ENCODE peak calls at places on chromosomes 3 and 15, in five cellular contexts. C, M, T, O and K are unnamed samples.

GRCh38 chr3:14803981-14804834 is 14.6 kb upstream of the FGD5 start:
- ATAC-seq in T (peak), C (peak), M (no peak), O (peak), K (peak)

GRCh38 chr3:57275393-57275792 is 17.1 kb downstream of the ASB14 start:
- ATAC-seq in C (no peak), T (no peak), O (no peak), M (no peak), K (no peak)

GRCh38 chr15:57552678-57553334 is 38.9 kb upstream of the MYZAP start:
- ATAC-seq in T (no peak), O (no peak), M (no peak), C (no peak), K (no peak)

GRCh38 chr3:45541326-45542321 is 52.9 kb upstream of the LIMD1 start:
- ATAC-seq in T (no peak), M (no peak), O (peak), C (peak), K (no peak)

GRCh38 chr15:91855684-91856553 is 2.4 kb downstream of the SLCO3A1 start:
- ATAC-seq in T (no peak), O (no peak), C (peak), M (no peak), K (no peak)

GRCh38 chr3:183254816-183255730 is 2.0 kb downstream of the B3GNT5 start:
- ATAC-seq in O (peak), C (peak), T (peak), M (no peak), K (no peak)

GRCh38 chr3:68249265-68249664 is 594.9 kb upstream of the SUCLG2 start:
- ATAC-seq in O (no peak), C (no peak), M (no peak), T (no peak), K (no peak)

GRCh38 chr3:8492744-8493511 is 8.7 kb upstream of the LMCD1 start:
- ATAC-seq in M (no peak), O (no peak), C (no peak), T (no peak), K (no peak)

GRCh38 chr15:52483712-52484111 is 45.0 kb downstream of the MYO5A start:
- ATAC-seq in C (peak), O (peak), M (no peak), T (peak), K (peak)

GRCh38 chr3:186520957-186521842 is 23.0 kb downstream of the CRYGS start:
- ATAC-seq in C (no peak), T (no peak), M (no peak), O (no peak), K (no peak)

GRCh38 chr15:63321462-63321861 is 44.1 kb downstream of the APH1B start:
- ATAC-seq in T (no peak), O (no peak), M (no peak), C (no peak), K (no peak)

GRCh38 chr3:9727041-9727595 is 4.4 kb upstream of the BRPF1 start:
- ATAC-seq in C (no peak), O (no peak), M (peak), T (no peak), K (no peak)

GRCh38 chr3:99925584-99925983 is 107.9 kb downstream of the CMSS1 start:
- ATAC-seq in C (peak), O (peak), M (no peak), T (peak), K (peak)

GRCh38 chr15:39801641-39802309 is 19.1 kb upstream of the FSIP1 start:
- ATAC-seq in O (no peak), C (peak), M (no peak), T (no peak), K (no peak)

GRCh38 chr3:23697416-23697815 is 108.3 kb upstream of the UBE2E1 start:
- ATAC-seq in T (no peak), O (no peak), M (no peak), C (no peak), K (no peak)

GRCh38 chr15:57655809-57656208 is 50.7 kb upstream of the POLR2M start:
- ATAC-seq in C (no peak), T (no peak), O (no peak), M (no peak), K (no peak)

GRCh38 chr15:39597751-39598185 is 16.9 kb downstream of the THBS1 start:
- ATAC-seq in C (no peak), T (no peak), O (no peak), M (no peak), K (no peak)

GRCh38 chr3:72161870-72162617 is 377.1 kb upstream of the PROK2 start:
- ATAC-seq in O (no peak), T (no peak), C (no peak), M (no peak), K (peak)

GRCh38 chr15:36921484-36922091 is 178.8 kb downstream of the MEIS2 start:
- ATAC-seq in C (no peak), T (no peak), O (peak), M (no peak), K (no peak)

GRCh38 chr3:150077581-150078247 is 107.0 kb upstream of the PFN2 start:
- ATAC-seq in M (no peak), T (no peak), O (peak), C (no peak), K (no peak)

GRCh38 chr3:16665282-16665741 is 60.1 kb upstream of the DAZL start:
- ATAC-seq in M (no peak), O (peak), C (no peak), T (no peak), K (no peak)

GRCh38 chr15:63277893-63278505 is 594 bp downstream of the APH1B start:
- ATAC-seq in T (peak), M (no peak), C (peak), O (peak), K (no peak)

GRCh38 chr15:80599359-80599758 is 95.8 kb upstream of the ABHD17C start:
- ATAC-seq in T (no peak), O (no peak), C (no peak), M (no peak), K (no peak)

GRCh38 chr15:51281368-51281967 is 56.9 kb downstream of the CYP19A1 start:
- ATAC-seq in M (no peak), O (peak), T (peak), C (peak), K (peak)

GRCh38 chr3:123658118-123658859 is 73.4 kb upstream of the HACD2 start:
- ATAC-seq in T (peak), M (no peak), O (no peak), C (peak), K (peak)

GRCh38 chr3:160010578-160010977 is 21.9 kb downstream of the IL12A start:
- ATAC-seq in O (no peak), M (no peak), T (no peak), C (no peak), K (no peak)

GRCh38 chr15:81043568-81044301 is 43.0 kb downstream of the TLNRD1 start:
- ATAC-seq in T (no peak), C (no peak), M (no peak), O (no peak), K (no peak)

GRCh38 chr3:101854608-101855304 is 5.4 kb downstream of the NFKBIZ start:
- ATAC-seq in M (no peak), T (no peak), O (no peak), C (peak), K (no peak)

GRCh38 chr3:96266395-96267187 is 547.8 kb upstream of the EPHA6 start:
- ATAC-seq in O (peak), T (peak), C (no peak), M (no peak), K (peak)

GRCh38 chr15:93770788-93771187 is 460.6 kb upstream of the MCTP2 start:
- ATAC-seq in O (no peak), T (no peak), C (no peak), M (no peak), K (no peak)

GRCh38 chr3:50136714-50137405 is 18.3 kb upstream of the SEMA3F start:
- ATAC-seq in M (no peak), T (peak), O (peak), C (no peak), K (no peak)

GRCh38 chr15:81016253-81017068 is 15.7 kb downstream of the TLNRD1 start:
- ATAC-seq in M (no peak), T (peak), O (peak), C (no peak), K (peak)

GRCh38 chr15:72758195-72758594 is 25.4 kb downstream of the ADPGK start:
- ATAC-seq in M (no peak), T (no peak), O (peak), C (peak), K (no peak)

DNA sequence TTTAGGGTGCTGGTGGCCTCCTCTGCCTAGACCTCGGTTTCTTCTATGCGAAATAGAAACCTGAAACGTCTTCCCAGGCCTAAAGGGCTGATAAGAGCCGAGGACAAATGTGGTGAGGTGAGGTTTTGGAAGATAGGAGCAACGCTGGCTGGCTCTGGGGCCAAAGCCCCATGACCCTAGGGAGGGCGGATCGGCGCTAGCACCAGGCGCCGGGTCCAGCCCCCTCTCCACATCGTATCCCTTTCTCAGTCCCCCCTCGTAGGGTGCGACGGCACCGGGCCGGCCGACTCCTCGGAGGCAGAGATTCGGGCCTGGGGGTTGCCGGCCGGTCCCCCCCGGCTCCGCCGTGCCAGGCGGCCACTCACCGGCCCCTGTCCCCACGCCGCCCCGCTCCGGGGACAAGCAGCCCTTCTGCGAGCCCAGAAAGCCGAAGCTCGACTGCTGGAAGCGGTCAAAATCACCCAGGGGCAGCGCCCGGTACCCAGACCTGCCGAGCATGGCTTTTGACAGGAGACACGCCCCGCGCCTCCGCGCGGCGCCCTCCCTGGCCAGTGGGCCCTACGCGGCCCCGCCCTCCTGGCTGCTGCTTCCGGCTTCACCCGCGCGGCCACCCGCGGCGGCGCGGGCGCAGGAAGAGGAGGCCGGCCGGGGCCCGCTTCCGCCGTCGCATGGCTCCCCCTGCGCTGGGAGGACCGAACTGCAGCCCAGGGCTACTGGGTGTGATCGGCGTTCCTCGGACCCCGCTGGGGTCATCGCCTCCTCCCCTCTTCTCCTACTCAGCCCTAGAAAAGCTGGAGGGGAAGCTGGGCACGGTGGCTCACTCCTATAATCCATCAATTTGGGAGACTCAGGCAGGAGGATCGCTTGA is at the start of gene STOML1:
- ATAC-seq in O (peak), C (peak), T (peak), M (peak), K (peak)
- TF ChIP-seq CTCF in O (peak), C (peak), T (peak), M (peak), K (peak)

DNA sequence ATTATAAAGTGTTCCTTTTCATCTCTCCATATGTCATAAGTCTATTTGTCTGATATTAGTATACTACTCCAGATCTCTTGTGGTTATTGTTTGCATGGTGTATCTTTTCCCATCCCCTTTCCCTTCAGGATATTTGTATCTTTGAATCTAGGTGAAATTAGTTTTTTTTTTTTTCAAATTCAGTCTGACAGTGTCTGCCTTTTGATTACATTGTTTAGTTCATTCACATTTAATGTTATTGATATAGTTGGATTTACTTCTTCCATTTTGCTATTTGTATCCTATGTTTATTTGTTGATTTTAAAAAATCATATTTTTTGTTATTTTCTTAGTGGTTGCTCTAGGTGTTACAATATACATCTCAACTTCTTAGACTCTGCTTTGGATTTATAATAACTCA is 283.0 kb downstream of the CHST2 start:
- ATAC-seq in T (no peak), M (no peak), C (no peak), O (no peak), K (no peak)
- TF ChIP-seq CTCF in T (no peak), M (no peak), C (no peak), O (no peak), K (no peak)

GRCh38 chr3:141425523-141426233 is 57.4 kb downstream of the ZBTB38 start:
- ATAC-seq in T (no peak), C (no peak), O (no peak), M (no peak), K (no peak)
- TF ChIP-seq CTCF in T (no peak), C (no peak), O (no peak), M (no peak), K (no peak)

DNA sequence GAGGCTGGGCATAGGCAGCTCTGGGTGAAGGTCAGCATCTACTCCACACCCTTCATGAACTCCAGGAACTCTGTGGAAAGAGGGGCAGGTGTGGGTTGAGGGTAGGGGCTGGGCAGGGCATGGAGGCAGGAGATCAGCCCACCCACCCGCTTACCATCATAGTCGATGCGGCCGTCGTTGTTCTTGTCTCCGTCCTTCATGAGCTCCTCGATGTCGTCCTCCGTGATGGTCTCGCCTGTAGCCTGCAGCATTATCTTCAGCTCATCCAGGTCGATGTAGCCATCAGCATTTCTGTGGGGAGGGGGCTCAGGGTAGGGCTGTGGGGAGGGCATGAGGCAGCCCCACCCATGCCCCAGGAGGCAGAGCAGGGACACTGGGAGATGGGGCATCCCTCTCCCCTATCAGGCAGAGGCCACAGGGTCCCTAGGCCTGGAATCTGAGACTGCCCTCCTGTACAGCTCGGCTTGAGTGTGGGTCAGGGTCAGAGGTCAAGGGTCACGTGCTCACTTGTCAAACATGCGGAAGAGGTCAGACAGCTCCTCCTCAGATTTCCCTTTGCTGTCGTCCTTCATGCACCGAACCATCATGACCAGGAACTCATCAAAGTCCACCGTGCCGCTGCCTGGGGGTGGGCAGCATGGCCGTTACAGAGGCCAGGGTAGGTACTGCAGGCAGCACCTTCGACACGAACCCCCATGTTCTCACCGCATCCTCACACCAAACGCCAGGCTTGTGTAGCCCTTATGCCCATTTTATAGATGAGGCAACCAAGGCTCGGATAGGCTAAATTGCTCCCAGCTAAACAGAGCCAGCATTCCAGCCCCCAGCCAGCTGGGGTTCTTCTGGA is 2.4 kb downstream of the TNNC1 start:
- ATAC-seq in O (no peak), M (no peak), C (no peak), T (no peak), K (no peak)
- TF ChIP-seq CTCF in O (peak), M (no peak), C (no peak), T (no peak), K (no peak)

GRCh38 chr3:112010631-112011030 is 11.9 kb downstream of the TAGLN3 start:
- ATAC-seq in O (no peak), M (no peak), T (no peak), C (no peak), K (no peak)
- TF ChIP-seq CTCF in O (no peak), M (no peak), T (no peak), C (no peak), K (no peak)

GRCh38 chr3:161884830-161885229 is 388.2 kb downstream of the OTOL1 start:
- ATAC-seq in O (no peak), C (no peak), M (no peak), T (no peak), K (no peak)

GRCh38 chr3:161893972-161894371 is 397.4 kb downstream of the OTOL1 start:
- ATAC-seq in C (no peak), M (no peak), T (no peak), O (no peak), K (no peak)

GRCh38 chr3:161890147-161890625 is 393.6 kb downstream of the OTOL1 start:
- ATAC-seq in O (no peak), C (peak), T (no peak), M (no peak), K (no peak)
- TF ChIP-seq CTCF in O (no peak), C (no peak), T (no peak), M (no peak), K (no peak)

GRCh38 chr3:151421956-151422355 is 37.4 kb upstream of the P2RY12 start:
- ATAC-seq in C (no peak), M (no peak), O (no peak), T (no peak), K (no peak)
- TF ChIP-seq CTCF in C (no peak), M (no peak), O (no peak), T (no peak), K (no peak)

GRCh38 chr3:136305879-136306278 is 55.7 kb downstream of the PCCB start:
- ATAC-seq in C (no peak), T (no peak), M (no peak), O (no peak), K (no peak)
- TF ChIP-seq CTCF in C (no peak), T (no peak), M (peak), O (no peak), K (no peak)

GRCh38 chr15:71136159-71137137 is 21.2 kb downstream of the THSD4 start:
- ATAC-seq in M (no peak), T (no peak), C (no peak), O (peak), K (no peak)
- TF ChIP-seq CTCF in M (no peak), T (no peak), C (no peak), O (no peak), K (no peak)